ENCODE peak calls at places on chromosome 10, in five cellular contexts. P is fibroblast of lung; N is skeletal muscle cell; K is lung microvascular endothelial cell; X is activated CD4-positive, alpha-beta T cell treated with anti-CD3 and anti-CD28 coated beads, Interleukin-2, amount 50 U/mL, for 24 hours. V is an unnamed sample.

GRCh38 chr10:50552308-50552707 is 71.4 kb downstream of the SGMS1 start:
- DNase-seq in N (peak; percentile 66), P (peak; percentile 96), X (no peak), K (no peak), V (no peak)

GRCh38 chr10:63703740-63704345 is 182.6 kb downstream of the REEP3 start:
- DNase-seq in P (no peak), K (no peak), N (no peak), X (no peak), V (no peak)

GRCh38 chr10:71727429-71728217 is 8.0 kb upstream of the C10orf105 start:
- DNase-seq in X (no peak), K (no peak), P (peak; percentile 53), N (no peak), V (no peak)

GRCh38 chr10:75472685-75473084 is 41.3 kb downstream of the LRMDA start:
- DNase-seq in K (peak; percentile 14), N (no peak), P (no peak), X (no peak), V (no peak)

GRCh38 chr10:17074548-17074860 is 55.1 kb downstream of the CUBN start:
- DNase-seq in X (no peak), P (no peak), N (no peak), K (peak; percentile 59), V (no peak)

GRCh38 chr10:60649485-60650271 is 128.6 kb upstream of the CDK1 start:
- DNase-seq in X (no peak), N (no peak), P (no peak), K (no peak), V (no peak)

GRCh38 chr10:14436233-14436632 is 105.5 kb upstream of the FRMD4A start:
- DNase-seq in N (no peak), P (no peak), K (no peak), X (no peak), V (no peak)

GRCh38 chr10:98047009-98047741 is 16.8 kb upstream of the CRTAC1 start:
- DNase-seq in P (no peak), X (no peak), K (no peak), N (no peak), V (no peak)

GRCh38 chr10:45034301-45034700 is 33.6 kb downstream of the ZNF22 start:
- DNase-seq in K (peak; percentile 1), N (no peak), P (peak; percentile 2), X (no peak), V (no peak)

GRCh38 chr10:14648042-14648765 is 126.5 kb downstream of the FAM107B start:
- DNase-seq in K (peak; percentile 77), P (peak; percentile 59), X (peak; percentile 47), N (no peak), V (no peak)

GRCh38 chr10:102384053-102384452 is 11.5 kb upstream of the NFKB2 start:
- DNase-seq in K (no peak), P (peak; percentile 12), X (no peak), N (no peak), V (no peak)

GRCh38 chr10:127759276-127759675 is 22.3 kb downstream of the FOXI2 start:
- DNase-seq in N (no peak), P (no peak), X (no peak), K (no peak), V (no peak)

GRCh38 chr10:7408003-7408493 is 2.8 kb downstream of the SFMBT2 start:
- DNase-seq in K (peak; percentile 34), P (peak; percentile 71), N (no peak), X (no peak), V (no peak)

GRCh38 chr10:27626821-27627359 is 118.7 kb downstream of the MKX start:
- DNase-seq in X (no peak), K (no peak), N (no peak), P (no peak), V (no peak)

GRCh38 chr10:49615721-49616120 is 1.9 kb downstream of the CHAT start:
- DNase-seq in P (no peak), K (no peak), N (no peak), X (no peak), V (no peak)

GRCh38 chr10:28793482-28793881 is 116.2 kb downstream of the BAMBI start:
- DNase-seq in N (no peak), K (no peak), P (no peak), X (no peak), V (no peak)

GRCh38 chr10:98353105-98353504 is 61.9 kb downstream of the PYROXD2 start:
- DNase-seq in K (peak; percentile 35), P (no peak), X (no peak), N (no peak), V (no peak)

GRCh38 chr10:110512461-110513187 is 14.9 kb downstream of the DUSP5 start:
- DNase-seq in N (peak; percentile 79), X (no peak), P (peak; percentile 93), K (peak; percentile 89), V (no peak)

GRCh38 chr10:36725581-36726520 is 399.5 kb upstream of the ANKRD30A start:
- DNase-seq in N (peak; percentile 79), X (no peak), K (peak; percentile 66), P (peak; percentile 69), V (no peak)

GRCh38 chr10:63099734-63100133 is 33.4 kb upstream of the NRBF2 start:
- DNase-seq in P (no peak), X (no peak), K (no peak), N (no peak), V (no peak)

GRCh38 chr10:48523212-48523819 is 81.6 kb downstream of the ARHGAP22 start:
- DNase-seq in K (peak; percentile 88), P (peak; percentile 97), N (peak; percentile 82), X (no peak), V (no peak)

GRCh38 chr10:15461353-15462108 is 90.4 kb upstream of the FAM171A1 start:
- DNase-seq in K (peak; percentile 78), N (no peak), P (peak; percentile 68), X (no peak), V (no peak)

GRCh38 chr10:127556911-127557310 is 7.8 kb downstream of the NPS start:
- DNase-seq in P (no peak), X (no peak), N (no peak), K (peak; percentile 32), V (no peak)

GRCh38 chr10:111968624-111969023 is 214.9 kb downstream of the GPAM start:
- DNase-seq in K (no peak), P (no peak), N (no peak), X (no peak), V (no peak)

GRCh38 chr10:17112566-17112965 is 17.0 kb downstream of the CUBN start:
- DNase-seq in X (no peak), P (no peak), K (no peak), N (no peak), V (no peak)

GRCh38 chr10:56298941-56299340 is 62.1 kb downstream of the ZWINT start:
- DNase-seq in P (no peak), X (no peak), K (no peak), N (no peak), V (no peak)

GRCh38 chr10:128160335-128160734 is 34.1 kb upstream of the MKI67 start:
- DNase-seq in K (no peak), X (no peak), N (no peak), P (no peak), V (no peak)

GRCh38 chr10:9299966-9300365 is 1245.5 kb downstream of the GATA3 start:
- DNase-seq in X (no peak), K (no peak), N (no peak), P (no peak), V (no peak)

GRCh38 chr10:71766717-71767419 is 6.5 kb downstream of the VSIR start:
- DNase-seq in P (peak; percentile 92), X (no peak), N (peak; percentile 63), K (peak; percentile 84), V (no peak)

GRCh38 chr10:36256166-36256565 is 614.1 kb upstream of the FZD8 start:
- DNase-seq in X (no peak), N (peak; percentile 93), K (peak; percentile 55), P (peak; percentile 43), V (no peak)

GRCh38 chr10:76523215-76523614 is 1091.8 kb downstream of the LRMDA start:
- DNase-seq in K (no peak), X (no peak), N (no peak), P (peak; percentile 59), V (no peak)

V was measured in activated naive CD8-positive, alpha-beta T cell treated with anti-CD3 and anti-CD28 coated beads, Interleukin-2, amount 50 U/mL, for 16 hours.